ENCODE peak calls at places on chromosomes 1 and 21, in six cellular contexts. U is fibroblast of lung, E is AG09309, D is fibroblast of villous mesenchyme, P is body of pancreas, S is endothelial cell. W is an unnamed sample.

GRCh38 chr1:58763214-58763613 is 20.6 kb downstream of the JUN start:
- DNase-seq in U (peak), E (no peak), D (peak), P (no peak), S (no peak), W (no peak)

GRCh38 chr1:228986093-228986904 is 251.0 kb downstream of the RHOU start:
- DNase-seq in U (peak), E (no peak), D (no peak), P (peak), S (no peak), W (no peak)

GRCh38 chr1:206606867-206607266 is 5.4 kb downstream of the EIF2D start:
- DNase-seq in U (peak), E (no peak), D (no peak), P (no peak), S (no peak), W (no peak)

GRCh38 chr1:87135313-87135712 is 193.4 kb upstream of the LMO4 start:
- DNase-seq in U (no peak), E (no peak), D (no peak), P (no peak), S (no peak), W (no peak)

GRCh38 chr1:222240536-222241181 is 307.2 kb downstream of the HHIPL2 start:
- DNase-seq in U (peak), E (peak), D (peak), P (no peak), S (no peak), W (no peak)

GRCh38 chr21:16563795-16564194 is 834.0 kb downstream of the USP25 start:
- DNase-seq in U (peak), E (no peak), D (no peak), P (peak), S (no peak), W (no peak)

GRCh38 chr1:186985889-186986491 is 157.2 kb downstream of the PLA2G4A start:
- DNase-seq in U (peak), E (peak), D (peak), P (no peak), S (peak), W (no peak)

GRCh38 chr1:93180723-93181613 is at the start of gene CCDC18:
- DNase-seq in U (peak), E (no peak), D (peak), P (no peak), S (peak), W (no peak)

GRCh38 chr1:16986596-16987361 is 6.4 kb upstream of the MFAP2 start:
- DNase-seq in U (no peak), E (no peak), D (no peak), P (no peak), S (peak), W (no peak)

GRCh38 chr1:154698320-154699096 is 90.5 kb upstream of the ADAR start:
- DNase-seq in U (no peak), E (no peak), D (no peak), P (peak), S (no peak), W (no peak)

GRCh38 chr1:179314928-179315327 is 21.3 kb downstream of the SOAT1 start:
- DNase-seq in U (peak), E (no peak), D (peak), P (no peak), S (no peak), W (no peak)

GRCh38 chr1:40630488-40631223 is 34.8 kb downstream of the RIMS3 start:
- DNase-seq in U (no peak), E (no peak), D (peak), P (peak), S (peak), W (no peak)

GRCh38 chr1:118918230-118918939 is 69.8 kb downstream of the TBX15 start:
- DNase-seq in U (no peak), E (no peak), D (no peak), P (no peak), S (no peak), W (no peak)

GRCh38 chr1:36134031-36134430 is 9.0 kb upstream of the COL8A2 start:
- DNase-seq in U (no peak), E (no peak), D (no peak), P (no peak), S (no peak), W (no peak)

GRCh38 chr21:42796327-42797062 is 82.8 kb downstream of the WDR4 start:
- DNase-seq in U (no peak), E (no peak), D (no peak), P (no peak), S (no peak), W (no peak)

GRCh38 chr1:32992489-32993214 is 28.0 kb upstream of the RNF19B start:
- DNase-seq in U (peak), E (peak), D (peak), P (peak), S (no peak), W (peak)

GRCh38 chr1:165828103-165828558 is 717 bp downstream of the UCK2 start:
- DNase-seq in U (peak), E (no peak), D (peak), P (peak), S (peak), W (no peak)

GRCh38 chr1:179288977-179289376 is 4.6 kb upstream of the SOAT1 start:
- DNase-seq in U (no peak), E (no peak), D (no peak), P (no peak), S (no peak), W (no peak)

GRCh38 chr21:45392206-45392971 is 12.6 kb upstream of the COL18A1 start:
- DNase-seq in U (no peak), E (no peak), D (no peak), P (peak), S (no peak), W (no peak)

GRCh38 chr1:228983661-228984060 is 248.4 kb downstream of the RHOU start:
- DNase-seq in U (no peak), E (no peak), D (no peak), P (no peak), S (no peak), W (no peak)

GRCh38 chr1:167221126-167221803 is 579 bp downstream of the POU2F1 start:
- DNase-seq in U (no peak), E (no peak), D (peak), P (no peak), S (peak), W (peak)

GRCh38 chr1:111203681-111204210 is 3.3 kb upstream of the DENND2D start:
- DNase-seq in U (peak), E (no peak), D (peak), P (peak), S (no peak), W (peak)

GRCh38 chr1:204359474-204360255 is at the start of gene PLEKHA6:
- DNase-seq in U (peak), E (peak), D (peak), P (no peak), S (no peak), W (no peak)

GRCh38 chr1:14903922-14904321 is 249.6 kb upstream of the TMEM51 start:
- DNase-seq in U (no peak), E (no peak), D (no peak), P (no peak), S (no peak), W (no peak)

GRCh38 chr1:111571987-111572386 is 47.6 kb upstream of the RAP1A start:
- DNase-seq in U (peak), E (peak), D (peak), P (no peak), S (no peak), W (no peak)

GRCh38 chr1:22024485-22025367 is 23.3 kb downstream of the CELA3A start:
- DNase-seq in U (peak), E (no peak), D (peak), P (peak), S (peak), W (peak)

GRCh38 chr1:89512996-89513395 is 11.6 kb upstream of the LRRC8B start:
- DNase-seq in U (no peak), E (no peak), D (no peak), P (no peak), S (no peak), W (no peak)

GRCh38 chr1:172969611-172970010 is 81.1 kb downstream of the TNFSF18 start:
- DNase-seq in U (peak), E (peak), D (peak), P (no peak), S (no peak), W (no peak)

GRCh38 chr1:16721871-16722641 is 18.3 kb upstream of the RNU1-4 start:
- DNase-seq in U (no peak), E (no peak), D (no peak), P (no peak), S (no peak), W (no peak)

GRCh38 chr21:45459171-45460010 is 54.4 kb downstream of the COL18A1 start:
- DNase-seq in U (no peak), E (no peak), D (no peak), P (no peak), S (no peak), W (no peak)

GRCh38 chr1:20271498-20272400 is 18.9 kb upstream of the VWA5B1 start:
- DNase-seq in U (no peak), E (no peak), D (no peak), P (no peak), S (no peak), W (no peak)

GRCh38 chr1:111665527-111665926 is 45.9 kb downstream of the RAP1A start:
- DNase-seq in U (no peak), E (no peak), D (no peak), P (no peak), S (no peak), W (no peak)

GRCh38 chr1:117607471-117607870 is 1.6 kb downstream of the TENT5C start:
- DNase-seq in U (peak), E (no peak), D (no peak), P (peak), S (no peak), W (peak)

GRCh38 chr21:28229811-28230210 is 762.9 kb downstream of the LTN1 start:
- DNase-seq in U (peak), E (peak), D (peak), P (no peak), S (no peak), W (no peak)

GRCh38 chr1:161198877-161199431 is at the start of gene ADAMTS4:
- DNase-seq in U (peak), E (peak), D (peak), P (peak), S (no peak), W (no peak)

GRCh38 chr1:229192031-229192430 is 78.9 kb upstream of the RAB4A start:
- DNase-seq in U (peak), E (peak), D (peak), P (no peak), S (no peak), W (no peak)

GRCh38 chr1:84350550-84350949 is 47.7 kb upstream of the DNASE2B start:
- DNase-seq in U (no peak), E (no peak), D (no peak), P (no peak), S (no peak), W (no peak)

DNA sequence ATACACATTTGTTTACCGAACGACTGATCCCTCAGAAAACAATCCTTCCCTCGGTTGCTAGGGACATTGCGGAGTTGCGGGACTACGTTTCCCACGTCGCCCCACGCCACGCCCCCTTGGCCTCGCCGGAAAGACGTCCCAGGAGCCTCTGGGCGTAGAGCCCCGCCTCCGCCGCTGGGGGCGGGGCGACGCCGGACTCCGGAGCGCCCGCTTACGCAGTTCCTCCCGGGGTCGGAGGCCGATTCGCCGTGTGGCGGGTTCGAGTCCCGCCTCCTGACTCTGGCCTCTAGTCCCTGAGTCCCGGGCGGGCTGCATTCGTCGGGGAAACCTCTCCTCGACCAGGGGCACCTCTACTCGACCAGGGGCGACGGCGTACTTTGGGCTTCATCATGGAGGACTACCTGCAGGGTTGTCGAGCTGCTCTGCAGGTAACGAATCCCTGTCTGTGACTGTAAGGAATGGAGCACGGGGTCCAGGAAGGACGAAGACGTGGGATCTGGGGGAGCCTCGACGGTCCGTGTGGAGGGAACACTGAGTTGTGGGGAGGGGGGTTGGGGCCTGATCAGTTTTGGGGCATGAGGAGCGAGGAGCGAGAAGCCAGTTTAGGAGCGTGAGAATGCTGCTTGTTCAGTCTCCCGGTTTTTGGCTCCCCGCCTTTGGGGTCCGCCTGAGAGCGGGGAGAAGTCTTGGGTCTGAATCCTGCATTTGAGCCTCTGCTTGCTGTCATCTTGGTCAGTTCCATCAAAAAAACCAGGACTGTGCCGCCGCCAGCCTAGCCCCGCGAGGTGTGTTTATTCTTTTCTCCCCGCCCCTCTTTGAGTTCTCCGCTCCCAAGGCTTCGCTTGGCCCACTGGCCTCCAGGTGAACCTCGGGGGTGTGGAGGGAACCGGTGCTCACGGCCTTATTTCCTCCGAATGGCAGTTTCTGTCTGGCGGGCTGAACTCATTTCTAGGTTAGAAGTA is at the start of gene PRUNE1:
- DNase-seq in U (peak), E (peak), D (peak), P (peak), S (peak), W (peak)
- TF ChIP-seq CTCF in U (no peak), E (no peak), D (no peak), P (no peak), S (no peak), W (no peak)

GRCh38 chr1:181423301-181423918 is 59.9 kb upstream of the CACNA1E start:
- DNase-seq in U (peak), E (peak), D (peak), P (peak), S (peak), W (no peak)
- TF ChIP-seq CTCF in U (peak), E (peak), D (peak), P (peak), S (peak), W (no peak)

GRCh38 chr1:26161408-26162219 is 2.7 kb downstream of the FAM110D start:
- DNase-seq in U (peak), E (no peak), D (peak), P (peak), S (peak), W (no peak)
- TF ChIP-seq CTCF in U (no peak), E (no peak), D (no peak), P (no peak), S (peak), W (no peak)

GRCh38 chr1:152182431-152182830 is 23.4 kb upstream of the RPTN start:
- DNase-seq in U (peak), E (no peak), D (peak), P (no peak), S (peak), W (no peak)
- TF ChIP-seq CTCF in U (peak), E (peak), D (peak), P (no peak), S (peak), W (no peak)

GRCh38 chr1:5992034-5992813 is at the start of gene NPHP4:
- DNase-seq in U (peak), E (peak), D (peak), P (peak), S (peak), W (peak)
- TF ChIP-seq CTCF in U (no peak), E (no peak), D (no peak), P (no peak), S (no peak), W (no peak)

GRCh38 chr1:220689696-220690095 is 467 bp upstream of the C1orf115 start:
- DNase-seq in U (no peak), E (no peak), D (no peak), P (no peak), S (no peak), W (no peak)
- TF ChIP-seq CTCF in U (no peak), E (no peak), D (no peak), P (no peak), S (no peak), W (no peak)

DNA sequence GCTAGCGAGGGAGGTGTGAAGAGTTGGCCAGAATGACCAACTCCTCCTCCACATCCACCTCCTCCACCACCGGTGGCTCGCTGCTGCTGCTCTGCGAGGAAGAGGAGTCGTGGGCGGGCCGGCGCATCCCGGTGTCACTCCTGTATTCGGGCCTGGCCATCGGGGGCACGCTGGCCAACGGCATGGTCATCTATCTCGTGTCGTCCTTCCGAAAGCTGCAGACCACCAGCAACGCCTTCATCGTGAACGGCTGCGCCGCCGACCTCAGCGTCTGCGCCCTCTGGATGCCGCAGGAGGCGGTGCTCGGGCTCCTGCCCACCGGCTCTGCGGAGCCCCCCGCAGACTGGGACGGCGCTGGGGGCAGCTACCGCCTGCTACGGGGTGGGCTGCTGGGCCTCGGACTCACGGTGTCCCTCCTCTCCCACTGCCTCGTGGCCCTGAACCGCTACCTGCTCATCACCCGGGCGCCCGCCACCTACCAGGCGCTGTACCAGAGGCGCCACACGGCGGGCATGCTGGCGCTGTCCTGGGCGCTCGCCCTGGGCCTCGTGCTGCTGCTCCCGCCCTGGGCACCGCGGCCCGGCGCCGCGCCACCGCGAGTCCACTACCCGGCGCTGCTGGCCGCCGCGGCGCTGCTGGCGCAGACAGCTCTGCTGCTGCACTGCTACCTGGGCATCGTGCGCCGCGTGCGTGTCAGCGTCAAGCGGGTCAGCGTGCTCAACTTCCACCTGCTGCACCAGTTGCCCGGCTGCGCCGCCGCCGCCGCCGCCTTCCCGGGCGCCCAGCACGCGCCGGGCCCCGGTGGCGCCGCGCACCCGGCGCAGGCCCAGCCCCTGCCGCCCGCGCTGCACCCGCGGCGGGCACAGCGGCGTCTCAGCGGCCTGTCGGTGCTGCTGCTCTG is 1.2 kb downstream of the GPR88 start:
- DNase-seq in U (peak), E (no peak), D (no peak), P (peak), S (peak), W (peak)
- TF ChIP-seq CTCF in U (no peak), E (no peak), D (peak), P (no peak), S (no peak), W (peak)